ENCODE peak calls at places on chromosomes 3 and 15, in four cellular contexts. D is endothelial cell; Z is epithelial cell of esophagus; L is activated CD8-positive, alpha-beta T cell treated with anti-CD3 and anti-CD28 coated beads for 36 hours. I is an unnamed sample.

GRCh38 chr3:15221574-15222217 is 15.7 kb downstream of the CAPN7 start:
- DNase-seq in D (no peak), L (no peak), Z (no peak), I (no peak)

GRCh38 chr3:36729204-36730056 is 34.9 kb downstream of the DCLK3 start:
- DNase-seq in Z (peak; percentile 66), D (no peak), L (no peak), I (peak; percentile 41)

GRCh38 chr15:81256916-81257315 is 60.2 kb downstream of the IL16 start:
- DNase-seq in L (no peak), D (no peak), Z (peak; percentile 56), I (no peak)

GRCh38 chr3:194876403-194877165 is 190.9 kb downstream of the FAM43A start:
- DNase-seq in L (no peak), Z (no peak), D (no peak), I (no peak)

GRCh38 chr15:68725736-68726135 is 95.0 kb downstream of the ANP32A start:
- DNase-seq in L (no peak), Z (no peak), D (peak; percentile 17), I (no peak)

GRCh38 chr3:193929373-193929772 is 206.6 kb upstream of the HES1 start:
- DNase-seq in L (no peak), D (no peak), Z (no peak), I (no peak)

GRCh38 chr3:184284696-184285095 is 8.9 kb downstream of the ECE2 start:
- DNase-seq in D (peak; percentile 70), L (peak; percentile 49), Z (peak; percentile 73), I (peak; percentile 50)

GRCh38 chr3:49386056-49386756 is 25.6 kb downstream of the RHOA start:
- DNase-seq in Z (no peak), D (no peak), L (no peak), I (no peak)

GRCh38 chr3:77254967-77255831 is 215.3 kb downstream of the ROBO2 start:
- DNase-seq in Z (peak; percentile 77), L (peak; percentile 19), D (peak; percentile 60), I (peak; percentile 25)

GRCh38 chr15:56835598-56836275 is 82.7 kb upstream of the TCF12 start:
- DNase-seq in D (no peak), Z (no peak), L (no peak), I (no peak)

GRCh38 chr3:190017575-190018288 is 103.0 kb downstream of the P3H2 start:
- DNase-seq in D (no peak), Z (peak; percentile 79), L (no peak), I (no peak)
- TF ChIP-seq CTCF in D (no peak), Z (peak; percentile 51), L (no peak), I (peak; percentile 38)

DNA sequence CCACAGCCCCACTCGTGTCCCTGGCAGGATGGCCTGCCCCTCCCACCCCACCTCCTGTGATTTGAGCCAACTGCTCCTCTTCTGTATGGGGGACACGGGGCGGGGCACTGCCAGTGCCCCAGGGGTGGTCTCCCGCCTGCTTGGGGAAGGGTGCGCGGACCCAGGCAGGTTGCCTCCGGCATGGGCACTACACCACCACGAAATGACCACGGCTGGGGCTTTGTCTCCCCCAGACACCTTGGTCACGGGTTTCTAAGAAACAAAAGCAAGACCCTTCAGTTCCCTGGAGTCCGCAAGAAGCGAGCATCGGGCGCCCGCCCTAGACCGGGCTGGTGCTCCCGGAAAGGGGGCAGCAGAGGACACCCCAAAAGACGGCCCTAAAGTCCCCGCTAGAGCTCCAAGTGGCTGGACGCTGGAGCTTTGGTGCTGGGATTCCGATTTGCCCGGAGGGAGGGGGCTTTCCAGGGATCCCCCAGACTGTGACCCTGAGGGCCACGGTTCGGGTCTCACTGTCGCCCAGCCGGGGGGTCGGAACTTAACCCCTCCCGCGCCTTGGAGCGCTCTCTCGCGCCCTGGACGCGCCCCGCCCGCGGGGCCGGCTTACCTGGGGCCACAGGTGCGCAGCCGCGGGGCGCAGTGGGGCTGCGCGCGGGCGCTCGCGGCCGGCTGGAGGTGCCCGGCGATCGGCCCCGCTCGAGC is 219.5 kb upstream of the PRICKLE2 start:
- DNase-seq in L (no peak), Z (peak; percentile 12), D (no peak), I (no peak)
- TF ChIP-seq CTCF in L (no peak), Z (no peak), D (no peak), I (no peak)

GRCh38 chr15:77581896-77582569 is 50.7 kb downstream of the LINGO1 start:
- DNase-seq in Z (no peak), L (no peak), D (no peak), I (no peak)

GRCh38 chr15:77582763-77583162 is 49.9 kb downstream of the LINGO1 start:
- DNase-seq in D (no peak), Z (no peak), L (no peak), I (no peak)

GRCh38 chr15:77584691-77585090 is 48.0 kb downstream of the LINGO1 start:
- DNase-seq in D (no peak), L (no peak), Z (no peak), I (no peak)

GRCh38 chr15:77580991-77581682 is 51.6 kb downstream of the LINGO1 start:
- DNase-seq in D (no peak), Z (peak; percentile 41), L (no peak), I (no peak)

GRCh38 chr15:77584201-77584600 is 48.5 kb downstream of the LINGO1 start:
- DNase-seq in D (peak; percentile 35), L (no peak), Z (no peak), I (no peak)
- TF ChIP-seq CTCF in D (no peak), L (no peak), Z (no peak), I (no peak)

GRCh38 chr3:124526601-124527000 is 203.7 kb upstream of the UMPS start:
- DNase-seq in D (no peak), Z (no peak), L (no peak), I (no peak)
- TF ChIP-seq CTCF in D (peak; percentile 24), Z (no peak), L (no peak), I (no peak)

GRCh38 chr15:79007066-79007465 is 62.2 kb upstream of the CTSH start:
- DNase-seq in Z (peak; percentile 47), D (peak; percentile 82), L (peak; percentile 68), I (no peak)
- TF ChIP-seq CTCF in Z (peak; percentile 57), D (peak; percentile 49), L (peak; percentile 49), I (peak; percentile 62)

GRCh38 chr15:30030350-30030749 is 52.4 kb upstream of the GOLGA8J start:
- DNase-seq in Z (peak; percentile 19), D (no peak), L (no peak), I (no peak)
- TF ChIP-seq CTCF in Z (peak; percentile 28), D (no peak), L (no peak), I (no peak)

GRCh38 chr3:14179114-14179465 is 473 bp downstream of the LSM3 start:
- DNase-seq in L (no peak), D (no peak), Z (no peak), I (no peak)

GRCh38 chr3:14177580-14178246 is 688 bp downstream of the XPC start:
- DNase-seq in D (no peak), L (peak; percentile 9), Z (no peak), I (no peak)

GRCh38 chr3:14181253-14181652 is 2.6 kb downstream of the LSM3 start:
- DNase-seq in Z (no peak), L (no peak), D (no peak), I (no peak)

GRCh38 chr3:14179795-14180194 is 1.2 kb downstream of the LSM3 start:
- DNase-seq in D (no peak), L (no peak), Z (no peak), I (no peak)

DNA sequence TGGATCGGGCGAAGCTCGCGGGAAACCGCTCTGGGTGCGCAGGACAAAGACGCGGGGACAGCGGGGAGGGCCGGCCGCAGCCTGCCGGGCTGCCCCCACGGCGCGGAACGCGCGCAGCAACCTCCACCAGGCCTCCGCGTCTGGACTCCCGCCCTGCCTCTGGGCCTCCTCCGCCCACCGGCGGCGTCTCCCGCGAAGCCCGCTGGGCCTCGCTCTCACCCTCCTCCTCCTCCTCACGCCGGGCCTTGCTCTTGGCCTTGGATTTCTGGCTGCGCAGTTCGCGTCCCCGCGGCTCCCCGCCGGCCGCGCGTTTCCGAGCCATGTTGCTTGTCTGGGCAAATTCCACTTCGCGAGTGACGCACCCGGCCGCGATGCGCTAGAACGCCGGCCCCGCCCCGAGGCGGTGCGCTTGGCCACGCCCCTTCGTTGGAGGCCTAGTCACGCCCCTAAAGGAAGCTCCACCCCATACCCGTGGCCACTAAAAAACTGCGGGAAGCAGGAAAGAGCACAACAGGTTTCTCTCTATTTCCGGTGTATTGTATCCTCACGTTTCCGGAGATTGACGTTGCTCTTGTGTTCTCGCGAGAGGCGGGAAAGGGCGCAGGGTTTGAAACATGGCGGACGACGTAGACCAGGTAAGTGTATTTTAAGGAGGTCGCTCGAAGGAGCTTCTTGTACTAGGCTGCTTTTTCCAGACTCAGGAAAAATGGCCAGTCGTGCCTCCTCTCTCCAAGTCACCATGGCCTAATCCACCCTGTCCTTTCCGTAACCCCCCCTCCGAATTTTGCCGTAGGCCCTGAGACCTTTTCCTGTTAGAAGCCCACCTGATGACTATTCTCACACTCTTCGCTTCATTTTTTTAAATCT is at the start of the genes LSM3 and XPC:
- DNase-seq in L (peak; percentile 97), Z (peak; percentile 99), D (peak; percentile 96), I (peak; percentile 94)
- TF ChIP-seq CTCF in L (no peak), Z (no peak), D (no peak), I (no peak)

GRCh38 chr3:102673271-102674115 is 238.7 kb downstream of the ZPLD1 start:
- DNase-seq in L (peak; percentile 78), Z (peak; percentile 60), D (peak; percentile 82), I (peak; percentile 56)
- TF ChIP-seq CTCF in L (peak; percentile 81), Z (peak; percentile 80), D (peak; percentile 88), I (peak; percentile 89)

I was measured in GM10248.